ENCODE peak calls at places on chromosome 14, in six cellular contexts. Q is GM12878, E is K562, G is H1, W is HepG2, J is GM12892. K is an unnamed sample.

GRCh38 chr14:100589071-100589759 is 2.0 kb upstream of the BEGAIN start:
- DNase-seq in J (no peak), W (no peak), E (no peak), G (no peak), Q (no peak), K (no peak)

GRCh38 chr14:55581011-55581806 is 1.2 kb downstream of the KTN1 start:
- DNase-seq in W (peak; percentile 23), J (peak; percentile 2), Q (no peak), G (no peak), E (peak; percentile 15), K (no peak)

GRCh38 chr14:103542545-103543088 is 13.6 kb downstream of the TRMT61A start:
- DNase-seq in J (no peak), Q (no peak), E (no peak), W (no peak), G (no peak), K (no peak)

GRCh38 chr14:35695647-35696046 is 113.4 kb downstream of the RALGAPA1 start:
- DNase-seq in E (no peak), G (no peak), Q (no peak), J (no peak), W (no peak), K (no peak)

GRCh38 chr14:52272375-52272774 is 4.9 kb downstream of the PTGDR start:
- DNase-seq in E (no peak), W (no peak), J (no peak), Q (no peak), G (no peak), K (no peak)

GRCh38 chr14:41749425-41749824 is 142.7 kb downstream of the LRFN5 start:
- DNase-seq in E (no peak), G (no peak), W (peak; percentile 23), J (no peak), Q (no peak), K (no peak)

GRCh38 chr14:58239259-58240210 is 5.1 kb upstream of the PSMA3 start:
- DNase-seq in W (peak; percentile 46), G (peak; percentile 29), E (no peak), J (no peak), Q (peak; percentile 64), K (no peak)

GRCh38 chr14:34211732-34212131 is 250.3 kb downstream of the SPTSSA start:
- DNase-seq in E (no peak), W (no peak), J (no peak), Q (peak; percentile 45), G (no peak), K (no peak)

GRCh38 chr14:96364911-96365310 is 1.6 kb downstream of the GSKIP start:
- DNase-seq in E (no peak), W (no peak), G (no peak), Q (no peak), J (no peak), K (no peak)
- TF ChIP-seq POLR2A in E (no peak), W (no peak), G (no peak), Q (no peak), J (no peak), K (no peak)

GRCh38 chr14:72541546-72541945 is 352.4 kb downstream of the DPF3 start:
- DNase-seq in Q (no peak), G (no peak), E (no peak), J (no peak), W (no peak), K (no peak)

GRCh38 chr14:72543325-72543724 is 350.6 kb downstream of the DPF3 start:
- DNase-seq in J (no peak), Q (no peak), W (no peak), G (no peak), E (no peak), K (no peak)

GRCh38 chr14:72538387-72538786 is 355.5 kb downstream of the DPF3 start:
- DNase-seq in J (no peak), G (no peak), E (no peak), Q (no peak), W (no peak), K (no peak)

GRCh38 chr14:72544615-72545387 is 349.1 kb downstream of the DPF3 start:
- DNase-seq in W (no peak), J (no peak), E (no peak), G (peak; percentile 9), Q (no peak), K (no peak)

DNA sequence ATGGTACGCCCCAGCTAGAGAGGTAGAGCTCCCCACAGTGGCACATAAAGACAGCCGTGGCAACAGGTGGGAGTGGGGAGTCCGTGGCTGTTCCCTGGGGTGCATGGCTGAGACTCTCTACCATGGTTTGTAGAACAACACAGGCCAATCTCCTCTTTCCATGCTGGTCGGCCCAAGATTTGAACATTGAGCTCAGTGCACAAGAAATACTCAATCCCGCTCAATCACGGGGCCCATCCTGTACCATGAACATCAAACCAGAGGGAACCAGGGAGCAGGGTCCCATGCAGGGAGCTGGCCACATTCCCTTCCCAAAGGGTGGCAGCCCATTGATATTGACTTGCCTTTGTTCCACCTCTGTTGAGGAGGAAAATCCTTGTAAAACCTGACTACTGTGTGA is 353.1 kb downstream of the DPF3 start:
- DNase-seq in Q (no peak), W (no peak), G (no peak), E (no peak), J (no peak), K (no peak)
- TF ChIP-seq POLR2AphosphoS5 in Q (no peak), W (no peak), G (no peak), E (no peak), J (no peak), K (no peak)

DNA sequence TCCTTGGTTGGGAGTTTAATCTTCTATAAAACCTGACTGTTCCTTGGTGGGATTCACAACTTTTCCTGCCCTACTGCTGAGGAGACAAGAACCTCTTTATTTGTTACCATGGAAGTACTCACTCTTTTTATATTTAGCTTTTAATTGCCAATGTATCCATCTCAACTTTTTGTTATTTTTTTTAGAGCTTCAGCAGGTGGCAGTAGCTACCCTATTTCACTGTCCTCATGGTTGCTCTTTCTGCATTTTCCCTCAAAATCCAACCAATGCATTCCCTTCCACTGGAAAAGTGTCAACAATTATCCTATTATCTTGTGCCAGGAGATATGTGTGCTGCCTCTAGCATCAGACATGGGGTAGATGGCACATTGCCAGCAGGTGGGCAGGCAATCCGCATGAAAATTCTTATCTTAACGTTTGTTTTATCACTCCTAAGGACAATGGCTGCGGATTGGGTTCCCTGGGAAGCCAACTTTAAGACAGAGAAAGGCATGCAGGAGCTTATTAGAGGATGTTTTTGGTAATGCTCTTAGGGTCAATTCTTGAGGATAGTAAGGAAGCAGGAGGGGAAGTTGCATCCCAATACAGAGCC is 406.4 kb downstream of the SNAPC1 start:
- DNase-seq in Q (no peak), E (no peak), J (no peak), G (no peak), W (no peak), K (no peak)
- TF ChIP-seq TAF1 in Q (no peak), E (no peak), J (no peak), G (no peak), W (no peak), K (no peak)

GRCh38 chr14:89399157-89399556 is 17.9 kb downstream of the FOXN3 start:
- DNase-seq in Q (no peak), E (no peak), G (no peak), J (no peak), W (no peak), K (no peak)

GRCh38 chr14:89401241-89401640 is 15.8 kb downstream of the FOXN3 start:
- DNase-seq in Q (no peak), G (no peak), J (no peak), W (no peak), E (no peak), K (no peak)

GRCh38 chr14:89400529-89400928 is 16.5 kb downstream of the FOXN3 start:
- DNase-seq in J (no peak), E (no peak), Q (no peak), G (no peak), W (no peak), K (no peak)

GRCh38 chr14:89397569-89397968 is 19.5 kb downstream of the FOXN3 start:
- DNase-seq in J (no peak), Q (no peak), W (no peak), G (no peak), E (no peak), K (no peak)

GRCh38 chr14:89399594-89400068 is 17.4 kb downstream of the FOXN3 start:
- DNase-seq in W (peak; percentile 29), E (no peak), Q (no peak), G (no peak), J (no peak), K (no peak)
- TF ChIP-seq POLR2A in W (no peak), E (no peak), Q (no peak), G (no peak), J (no peak), K (no peak)

GRCh38 chr14:44896275-44897040 is 65.3 kb downstream of the KLHL28 start:
- DNase-seq in E (no peak), W (peak; percentile 33), Q (no peak), G (no peak), J (no peak), K (no peak)

GRCh38 chr14:44895716-44896115 is 66.0 kb downstream of the KLHL28 start:
- DNase-seq in J (no peak), E (no peak), W (no peak), G (no peak), Q (no peak), K (no peak)

GRCh38 chr14:44898547-44898946 is 63.2 kb downstream of the KLHL28 start:
- DNase-seq in Q (no peak), E (no peak), W (no peak), J (no peak), G (no peak), K (no peak)

GRCh38 chr14:44897041-44897843 is 64.5 kb downstream of the KLHL28 start:
- DNase-seq in W (peak; percentile 94), J (peak; percentile 78), G (peak; percentile 91), Q (peak; percentile 89), E (peak; percentile 93), K (peak; percentile 83)

GRCh38 chr14:44897844-44898151 is 63.9 kb downstream of the KLHL28 start:
- DNase-seq in J (no peak), Q (no peak), E (no peak), G (no peak), W (no peak), K (no peak)
- TF ChIP-seq POLR2AphosphoS5 in J (peak; percentile 25), Q (no peak), E (no peak), G (no peak), W (no peak), K (no peak)

GRCh38 chr14:54348001-54348611 is 48.7 kb upstream of the CDKN3 start:
- DNase-seq in J (peak; percentile 9), Q (no peak), W (peak; percentile 75), E (peak; percentile 47), G (no peak), K (peak; percentile 35)
- TF ChIP-seq TAF1 in J (no peak), Q (no peak), W (no peak), E (no peak), G (no peak), K (no peak)

GRCh38 chr14:68627050-68627867 is 165.6 kb downstream of the ZFP36L1 start:
- DNase-seq in G (no peak), J (no peak), E (no peak), W (peak; percentile 56), Q (no peak), K (no peak)
- TF ChIP-seq POLR2A in G (no peak), J (no peak), E (no peak), W (no peak), Q (no peak), K (no peak)

GRCh38 chr14:101628471-101628966 is 67.2 kb downstream of the DIO3 start:
- DNase-seq in E (peak; percentile 84), G (peak; percentile 54), Q (no peak), W (peak; percentile 25), J (peak; percentile 80), K (peak; percentile 89)
- TF ChIP-seq POLR2AphosphoS5 in E (no peak), G (no peak), Q (no peak), W (no peak), J (no peak), K (no peak)